ENCODE peak calls at places on chromosomes 7 and 10, in ten cellular contexts. E is stimulated activated CD8-positive, alpha-beta memory T cell treated with anti-CD3 and anti-CD28 coated beads, Interleukin-7, amount 100 ng/mL, for 24 hours; A is AG10803; N is activated CD8-positive, alpha-beta memory T cell treated with anti-CD3 and anti-CD28 coated beads, Interleukin-2, amount 50 U/mL, for 48 hours; V is PC-9; D is astrocyte; Z is NCI-H524 treated with DMSO at 0.1 percent for 48 hours; C is foreskin fibroblast; M is skeletal muscle cell; U is HuH-7.5. B is an unnamed sample.

GRCh38 chr10:125134916-125135770 is 25.2 kb downstream of the CTBP2 start:
- DNase-seq in E (no peak), A (no peak), N (no peak), V (no peak), D (no peak), Z (no peak), C (no peak), M (no peak), U (no peak), B (no peak)

GRCh38 chr7:92650391-92650790 is 60.2 kb upstream of the FAM133B start:
- DNase-seq in E (no peak), A (no peak), N (no peak), V (no peak), D (no peak), Z (no peak), C (no peak), M (no peak), U (no peak), B (no peak)

GRCh38 chr10:131728829-131729228 is 172.0 kb upstream of the PPP2R2D start:
- DNase-seq in E (no peak), A (no peak), N (no peak), V (no peak), D (no peak), Z (no peak), C (no peak), M (no peak), U (no peak), B (no peak)

GRCh38 chr10:11285171-11285570 is 267.5 kb downstream of the CELF2 start:
- DNase-seq in E (no peak), A (no peak), N (no peak), V (no peak), D (no peak), Z (no peak), C (peak), M (no peak), U (no peak), B (no peak)

GRCh38 chr7:143884978-143885559 is 16.9 kb downstream of the TCAF1 start:
- DNase-seq in E (no peak), A (peak), N (no peak), V (no peak), D (peak), Z (peak), C (peak), M (no peak), U (no peak), B (peak)

GRCh38 chr7:130938661-130939060 is 204.7 kb upstream of the KLF14 start:
- DNase-seq in E (no peak), A (peak), N (no peak), V (no peak), D (no peak), Z (no peak), C (no peak), M (no peak), U (no peak), B (no peak)

GRCh38 chr10:58554316-58554715 is 41.6 kb downstream of the BICC1 start:
- DNase-seq in E (no peak), A (no peak), N (no peak), V (no peak), D (no peak), Z (no peak), C (no peak), M (no peak), U (no peak), B (no peak)

GRCh38 chr7:106598663-106599342 is 62.2 kb downstream of the CCDC71L start:
- DNase-seq in E (peak), A (peak), N (peak), V (peak), D (peak), Z (peak), C (no peak), M (no peak), U (peak), B (no peak)

GRCh38 chr7:44977956-44978355 is 859 bp downstream of the MYO1G start:
- DNase-seq in E (no peak), A (no peak), N (peak), V (no peak), D (no peak), Z (no peak), C (no peak), M (no peak), U (no peak), B (no peak)

GRCh38 chr10:92846-93245 is 42.4 kb upstream of the ZMYND11 start:
- DNase-seq in E (no peak), A (no peak), N (no peak), V (no peak), D (no peak), Z (no peak), C (no peak), M (no peak), U (no peak), B (no peak)

GRCh38 chr7:143288836-143289235 is 685 bp downstream of the CASP2 start:
- DNase-seq in E (no peak), A (peak), N (no peak), V (no peak), D (peak), Z (no peak), C (no peak), M (no peak), U (no peak), B (no peak)

GRCh38 chr10:88851706-88852105 is at the start of gene ANKRD22:
- DNase-seq in E (no peak), A (peak), N (no peak), V (peak), D (peak), Z (no peak), C (peak), M (peak), U (no peak), B (no peak)

GRCh38 chr10:108709927-108710722 is 1213.2 kb downstream of the XPNPEP1 start:
- DNase-seq in E (no peak), A (no peak), N (no peak), V (no peak), D (no peak), Z (no peak), C (no peak), M (no peak), U (no peak), B (no peak)

GRCh38 chr10:24762161-24762924 is 38.7 kb upstream of the ARHGAP21 start:
- DNase-seq in E (no peak), A (peak), N (no peak), V (no peak), D (peak), Z (no peak), C (no peak), M (peak), U (no peak), B (no peak)

GRCh38 chr7:150346922-150347321 is 5.5 kb upstream of the RARRES2 start:
- DNase-seq in E (no peak), A (no peak), N (no peak), V (no peak), D (no peak), Z (no peak), C (no peak), M (no peak), U (no peak), B (no peak)

GRCh38 chr10:69734797-69735468 is 66.8 kb upstream of the COL13A1 start:
- DNase-seq in E (no peak), A (no peak), N (no peak), V (no peak), D (peak), Z (no peak), C (no peak), M (no peak), U (no peak), B (no peak)

GRCh38 chr7:53541467-53541866 is 506.0 kb downstream of the POM121L12 start:
- DNase-seq in E (no peak), A (no peak), N (no peak), V (no peak), D (no peak), Z (no peak), C (no peak), M (peak), U (no peak), B (no peak)

GRCh38 chr7:24908166-24908565 is 71.8 kb downstream of the OSBPL3 start:
- DNase-seq in E (no peak), A (no peak), N (no peak), V (no peak), D (no peak), Z (no peak), C (no peak), M (no peak), U (no peak), B (no peak)